ENCODE peak calls at places on chromosomes 6 and 20, in four cellular contexts. B, T, I and X are unnamed samples.

GRCh38 chr6:161434921-161435411 is 161.1 kb upstream of the AGPAT4 start:
- DNase-seq in T (no peak), B (no peak), I (no peak), X (no peak)

GRCh38 chr6:86459978-86460377 is 477.4 kb upstream of the HTR1E start:
- DNase-seq in I (no peak), T (no peak), B (no peak), X (no peak)

GRCh38 chr6:14129572-14129971 is 12.0 kb downstream of the CD83 start:
- DNase-seq in B (no peak), T (peak), I (peak), X (no peak)

GRCh38 chr6:41796474-41796873 is 9.0 kb downstream of the TOMM6 start:
- DNase-seq in I (no peak), B (no peak), T (no peak), X (no peak)

GRCh38 chr20:43508106-43508505 is 609 bp downstream of the L3MBTL1 start:
- DNase-seq in T (peak), I (no peak), B (no peak), X (no peak)

GRCh38 chr20:18412202-18412901 is 54.5 kb downstream of the DZANK1 start:
- DNase-seq in B (no peak), T (no peak), I (no peak), X (no peak)

GRCh38 chr20:48750941-48751620 is 76.7 kb downstream of the PREX1 start:
- DNase-seq in I (no peak), T (no peak), B (peak), X (no peak)

GRCh38 chr6:108557494-108558371 is 3.0 kb upstream of the FOXO3 start:
- DNase-seq in T (no peak), I (peak), B (peak), X (peak)

GRCh38 chr20:7085448-7085847 is 318.0 kb downstream of the BMP2 start:
- DNase-seq in T (no peak), I (no peak), B (no peak), X (no peak)

GRCh38 chr6:41970436-41970846 is 28.8 kb upstream of the CCND3 start:
- DNase-seq in T (peak), B (peak), I (no peak), X (no peak)

GRCh38 chr20:36126836-36127529 is 27.6 kb upstream of the EPB41L1 start:
- DNase-seq in T (no peak), I (no peak), B (no peak), X (no peak)

GRCh38 chr20:51340451-51340840 is 202.1 kb downstream of the NFATC2 start:
- DNase-seq in I (no peak), B (no peak), T (no peak), X (no peak)

GRCh38 chr6:158032354-158032733 is 50.7 kb downstream of the SYNJ2 start:
- DNase-seq in T (no peak), B (no peak), I (no peak), X (no peak)

GRCh38 chr20:40080059-40080652 is 608.9 kb downstream of the MAFB start:
- DNase-seq in I (no peak), T (no peak), B (no peak), X (no peak)

DNA sequence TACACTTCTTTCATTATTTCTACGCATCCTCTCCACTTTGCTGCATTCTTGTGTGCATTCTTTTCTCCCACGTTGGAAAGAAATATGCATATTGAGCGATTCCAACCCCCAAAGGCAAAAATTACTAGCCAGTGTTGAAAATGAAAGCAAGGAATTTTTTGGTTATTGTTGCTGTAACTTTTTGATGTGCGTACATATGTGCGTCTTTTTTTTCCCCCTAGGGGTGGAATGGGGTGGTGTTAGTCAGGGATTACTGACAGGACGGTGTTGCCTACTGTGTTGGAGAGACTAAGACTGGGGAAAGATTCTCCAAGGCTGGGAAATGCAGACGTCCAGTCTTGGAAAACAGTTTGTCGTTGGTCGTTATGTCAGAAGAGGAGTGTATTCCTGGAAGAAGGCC is 44.2 kb upstream of the ESR1 start:
- DNase-seq in I (peak), B (no peak), T (no peak), X (no peak)
- TF ChIP-seq CTCF in I (peak), B (peak), T (no peak), X (no peak)

GRCh38 chr20:4289875-4290274 is 274.5 kb upstream of the RNF24 start:
- DNase-seq in B (no peak), T (peak), I (no peak), X (no peak)
- TF ChIP-seq CTCF in B (no peak), T (peak), I (no peak), X (no peak)

GRCh38 chr6:6713660-6714446 is 125.3 kb downstream of the LY86 start:
- DNase-seq in I (no peak), B (peak), T (no peak), X (no peak)

GRCh38 chr6:6714498-6715360 is 126.2 kb downstream of the LY86 start:
- DNase-seq in T (no peak), B (no peak), I (peak), X (no peak)

GRCh38 chr6:6712979-6713514 is 124.5 kb downstream of the LY86 start:
- DNase-seq in T (no peak), I (no peak), B (no peak), X (no peak)

GRCh38 chr6:6711832-6712231 is 123.3 kb downstream of the LY86 start:
- DNase-seq in T (no peak), I (no peak), B (no peak), X (peak)

GRCh38 chr6:6712258-6712978 is 123.9 kb downstream of the LY86 start:
- DNase-seq in I (no peak), B (peak), T (peak), X (no peak)
- TF ChIP-seq CTCF in I (no peak), B (no peak), T (peak), X (no peak)

GRCh38 chr6:149769676-149770075 is 20.1 kb downstream of the PCMT1 start:
- DNase-seq in I (no peak), T (no peak), B (no peak), X (no peak)
- TF ChIP-seq CTCF in I (no peak), T (no peak), B (no peak), X (no peak)

DNA sequence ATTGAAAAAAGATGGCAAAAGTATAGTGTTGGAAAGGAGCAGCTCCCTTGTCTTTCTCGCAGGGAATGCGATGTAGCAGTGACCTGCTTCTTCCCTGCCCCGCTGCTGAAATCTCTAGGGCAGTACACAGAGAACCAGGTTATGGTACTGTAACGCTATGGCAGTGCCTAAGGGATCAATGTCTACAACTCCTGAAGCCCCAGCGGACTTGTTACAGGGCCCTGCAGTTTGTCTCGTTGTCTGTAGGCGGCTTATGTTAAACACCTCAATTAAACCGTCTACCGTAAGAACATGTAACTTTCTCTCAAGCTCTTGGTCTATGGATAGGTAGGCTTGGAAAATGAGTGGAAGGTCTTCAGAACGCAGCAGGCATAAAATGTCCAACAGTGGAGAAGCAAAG is 44.8 kb upstream of the SLC17A4 start:
- DNase-seq in I (no peak), B (no peak), T (no peak), X (no peak)
- TF ChIP-seq CTCF in I (no peak), B (no peak), T (no peak), X (no peak)

DNA sequence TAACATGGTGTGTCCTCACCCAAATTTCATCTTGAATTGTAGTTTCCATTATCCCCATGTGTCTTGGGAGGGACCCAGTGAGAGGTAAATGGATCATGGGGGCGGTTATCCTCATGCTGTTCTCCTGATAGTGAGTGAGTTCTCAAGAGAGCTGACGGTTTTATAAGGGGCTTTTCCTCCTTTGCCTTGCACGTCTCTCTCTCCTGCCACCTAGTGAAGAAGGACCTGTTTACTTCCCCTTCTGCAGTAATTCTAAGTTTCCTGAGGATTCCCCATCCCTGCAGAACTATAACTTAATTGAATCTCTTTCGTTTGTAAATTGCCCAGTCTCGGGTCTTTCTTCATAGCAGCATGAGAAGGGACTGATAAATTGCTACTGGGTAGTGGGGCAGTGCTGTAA is 789.3 kb downstream of the FRK start:
- DNase-seq in I (peak), T (no peak), B (no peak), X (no peak)
- TF ChIP-seq CTCF in I (peak), T (no peak), B (no peak), X (no peak)

DNA sequence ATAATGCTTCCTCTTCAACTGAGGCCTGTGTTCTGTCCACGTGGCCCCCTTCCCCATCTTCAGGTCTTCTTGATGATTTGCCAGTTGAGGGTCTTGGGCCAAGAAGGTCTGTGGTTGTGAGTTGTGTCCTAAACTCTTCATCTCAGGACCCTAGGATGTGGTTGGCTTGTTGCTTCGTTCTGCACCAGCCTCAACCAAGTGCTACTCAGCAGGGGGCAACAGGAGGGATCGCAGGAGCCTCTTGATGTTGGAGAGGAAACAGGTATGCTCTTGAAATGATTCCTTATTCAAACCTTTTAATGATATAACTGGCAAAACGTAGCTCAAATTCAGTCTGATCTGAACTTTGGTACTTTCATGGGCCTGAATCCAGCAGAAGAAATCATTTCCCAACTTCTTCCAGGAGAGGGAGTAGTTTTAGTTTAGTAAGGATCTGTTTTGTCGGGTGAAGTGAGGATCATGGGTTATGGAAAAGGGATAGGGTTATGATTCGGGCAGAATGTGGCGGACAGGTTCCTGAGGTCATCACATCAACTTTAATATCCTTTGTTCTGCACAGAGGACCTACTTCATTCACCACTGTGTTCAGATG is 30.8 kb downstream of the SIRPB1 start:
- DNase-seq in T (no peak), B (no peak), I (no peak), X (no peak)
- TF ChIP-seq CTCF in T (no peak), B (no peak), I (no peak), X (no peak)

DNA sequence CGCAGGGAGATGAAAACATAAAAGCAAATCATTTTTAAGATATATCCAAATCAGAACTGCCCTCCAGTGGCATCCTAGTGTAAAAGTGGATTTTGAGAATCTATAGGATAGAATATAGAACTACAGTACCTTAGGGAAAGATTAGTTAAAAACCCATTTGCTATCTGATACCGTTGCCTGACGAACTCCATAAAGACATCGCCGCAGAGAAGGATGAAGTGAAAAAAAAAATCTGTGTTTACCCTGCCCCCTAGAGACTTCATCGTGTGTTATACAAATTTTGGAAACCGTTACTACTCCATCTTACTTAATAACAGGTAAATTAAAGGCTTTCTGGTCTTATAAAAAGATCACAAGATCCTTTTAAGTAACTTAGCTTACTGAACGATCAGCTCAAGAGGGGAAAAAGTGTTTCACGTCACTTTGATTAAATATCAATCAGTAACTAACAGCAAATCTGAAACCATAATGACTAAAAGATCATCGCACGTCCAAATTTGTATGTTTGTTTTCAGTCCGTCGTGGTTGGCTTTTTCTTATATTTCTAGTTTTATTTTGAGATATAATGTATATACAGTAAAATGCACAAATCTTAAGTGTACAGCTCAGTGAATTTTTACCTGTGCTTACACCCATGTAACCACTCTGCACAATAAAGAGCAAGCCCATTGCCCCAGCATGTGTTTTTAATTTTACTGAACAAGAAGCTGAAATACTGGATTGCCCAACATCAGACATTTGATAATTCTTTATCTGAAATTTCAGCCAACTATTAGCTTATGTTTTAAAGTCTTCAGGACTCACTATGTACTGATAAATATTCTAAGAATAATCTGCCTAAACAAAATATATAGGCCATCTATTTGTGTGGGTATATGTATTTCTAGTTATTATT is 879 bp upstream of the MCM3 start:
- DNase-seq in I (no peak), B (no peak), T (no peak), X (no peak)
- TF ChIP-seq CTCF in I (no peak), B (no peak), T (peak), X (no peak)